ENCODE peak calls at places on chromosomes 13 and 19, in four cellular contexts. C is HepG2, I is HCT116, U is K562. P is an unnamed sample.

GRCh38 chr19:294341-294818 is 3.2 kb upstream of the PLPP2 start:
- DNase-seq in C (no peak), I (no peak), U (no peak), P (no peak)

GRCh38 chr19:41991025-41991424 is 3.0 kb downstream of the ATP1A3 start:
- DNase-seq in C (no peak), I (no peak), U (no peak), P (no peak)

GRCh38 chr19:47497073-47497766 is 13.2 kb upstream of the KPTN start:
- DNase-seq in C (no peak), I (no peak), U (peak; percentile 93), P (no peak)

GRCh38 chr13:23339225-23339624 is 94.3 kb downstream of the SACS start:
- DNase-seq in C (no peak), I (no peak), U (no peak), P (no peak)

GRCh38 chr13:102688306-102688973 is 6.4 kb downstream of the METTL21C start:
- DNase-seq in C (no peak), I (no peak), U (no peak), P (no peak)

GRCh38 chr19:16247353-16248182 is 49.9 kb downstream of the AP1M1 start:
- DNase-seq in C (peak; percentile 51), I (peak; percentile 68), U (peak; percentile 86), P (peak; percentile 28)

GRCh38 chr19:10510301-10510802 is 6.9 kb downstream of the S1PR5 start:
- DNase-seq in C (peak; percentile 25), I (no peak), U (peak; percentile 59), P (no peak)

GRCh38 chr13:72506706-72507105 is 220.7 kb downstream of the MZT1 start:
- DNase-seq in C (no peak), I (no peak), U (no peak), P (no peak)

GRCh38 chr13:83352391-83352790 is 529.9 kb downstream of the SLITRK1 start:
- DNase-seq in C (no peak), I (no peak), U (no peak), P (no peak)

GRCh38 chr19:10209305-10209704 is 14.6 kb upstream of the DNMT1 start:
- DNase-seq in C (no peak), I (no peak), U (no peak), P (no peak)

GRCh38 chr19:36748431-36749275 is 24.0 kb downstream of the ZNF850 start:
- DNase-seq in C (no peak), I (no peak), U (no peak), P (no peak)

GRCh38 chr13:27005556-27005955 is 166.1 kb downstream of the USP12 start:
- DNase-seq in C (no peak), I (no peak), U (no peak), P (no peak)

GRCh38 chr19:54896036-54896435 is 9.9 kb upstream of the NCR1 start:
- DNase-seq in C (no peak), I (no peak), U (peak; percentile 28), P (no peak)

GRCh38 chr13:109729031-109729870 is 57.1 kb downstream of the IRS2 start:
- DNase-seq in C (no peak), I (no peak), U (no peak), P (no peak)

GRCh38 chr19:39223703-39224279 is 19.7 kb upstream of the SYCN start:
- DNase-seq in C (no peak), I (no peak), U (peak; percentile 38), P (no peak)

GRCh38 chr13:79485014-79485441 is 4.1 kb downstream of the NDFIP2 start:
- DNase-seq in C (peak; percentile 70), I (no peak), U (no peak), P (no peak)

GRCh38 chr13:28040977-28041376 is 52.5 kb upstream of the URAD start:
- DNase-seq in C (no peak), I (no peak), U (no peak), P (no peak)

GRCh38 chr13:30690282-30691188 is 44.8 kb upstream of the ALOX5AP start:
- DNase-seq in C (no peak), I (no peak), U (peak; percentile 31), P (no peak)

GRCh38 chr13:39038569-39038898 is 278 bp downstream of the NHLRC3 start:
- DNase-seq in C (peak; percentile 17), I (no peak), U (peak; percentile 25), P (no peak)

GRCh38 chr13:48723168-48723567 is 69.4 kb downstream of the CYSLTR2 start:
- DNase-seq in C (no peak), I (no peak), U (no peak), P (no peak)

GRCh38 chr13:51714663-51715168 is 89.2 kb downstream of the DHRS12 start:
- DNase-seq in C (no peak), I (no peak), U (no peak), P (peak; percentile 78)
- TF ChIP-seq ATF3 in C (no peak), I (no peak), U (no peak), P (no peak)

GRCh38 chr19:18351544-18351943 is 11.1 kb downstream of the PGPEP1 start:
- DNase-seq in C (no peak), I (no peak), U (no peak), P (no peak)

GRCh38 chr19:18346091-18346490 is 5.7 kb downstream of the PGPEP1 start:
- DNase-seq in C (no peak), I (no peak), U (no peak), P (no peak)

GRCh38 chr19:18348171-18348570 is 7.8 kb downstream of the PGPEP1 start:
- DNase-seq in C (no peak), I (no peak), U (no peak), P (no peak)

GRCh38 chr19:18350490-18350889 is 10.1 kb downstream of the PGPEP1 start:
- DNase-seq in C (no peak), I (no peak), U (no peak), P (no peak)

GRCh38 chr19:18349524-18350128 is 9.2 kb downstream of the PGPEP1 start:
- DNase-seq in C (peak; percentile 40), I (no peak), U (peak; percentile 71), P (no peak)
- TF ChIP-seq ATF3 in C (no peak), I (no peak), U (no peak), P (no peak)

DNA sequence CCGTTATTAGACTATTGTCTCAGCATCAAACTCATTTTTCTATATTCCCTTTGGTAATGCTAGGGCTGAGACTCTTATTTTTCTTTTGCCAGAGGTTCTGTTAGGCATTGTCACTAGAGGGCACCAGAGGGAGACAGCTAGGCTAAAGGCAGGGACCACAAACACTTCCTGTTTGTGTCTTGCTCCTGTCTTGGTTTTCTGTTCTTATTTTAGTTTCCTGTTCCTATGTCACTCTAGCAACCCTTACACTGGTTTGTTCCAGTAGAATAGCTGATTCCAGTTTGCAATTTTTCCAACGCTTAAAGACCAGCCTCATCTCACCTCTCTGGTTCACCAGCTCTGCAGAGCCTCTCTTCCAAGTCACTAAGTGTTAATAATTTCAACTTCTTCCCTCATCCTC is 772.0 kb downstream of the DIAPH3 start:
- DNase-seq in C (peak; percentile 39), I (peak; percentile 16), U (peak; percentile 64), P (peak; percentile 45)
- TF ChIP-seq ATF3 in C (no peak), I (no peak), U (no peak), P (no peak)

GRCh38 chr13:74064805-74065204 is 69.4 kb downstream of the KLF12 start:
- DNase-seq in C (no peak), I (no peak), U (no peak), P (no peak)
- TF ChIP-seq ATF3 in C (no peak), I (no peak), U (no peak), P (no peak)

GRCh38 chr19:4456843-4457653 is 546 bp downstream of the UBXN6 start:
- DNase-seq in C (no peak), I (no peak), U (peak; percentile 71), P (no peak)
- TF ChIP-seq ATF3 in C (no peak), I (no peak), U (no peak), P (no peak)

GRCh38 chr19:33389574-33390119 is 16.1 kb downstream of the CEBPG start:
- DNase-seq in C (no peak), I (no peak), U (no peak), P (no peak)

GRCh38 chr19:33387351-33388230 is 14.1 kb downstream of the CEBPG start:
- DNase-seq in C (no peak), I (no peak), U (no peak), P (no peak)

GRCh38 chr19:33390120-33390907 is 16.8 kb downstream of the CEBPG start:
- DNase-seq in C (no peak), I (no peak), U (no peak), P (no peak)

GRCh38 chr19:33388231-33388816 is 14.8 kb downstream of the CEBPG start:
- DNase-seq in C (no peak), I (no peak), U (no peak), P (no peak)

DNA sequence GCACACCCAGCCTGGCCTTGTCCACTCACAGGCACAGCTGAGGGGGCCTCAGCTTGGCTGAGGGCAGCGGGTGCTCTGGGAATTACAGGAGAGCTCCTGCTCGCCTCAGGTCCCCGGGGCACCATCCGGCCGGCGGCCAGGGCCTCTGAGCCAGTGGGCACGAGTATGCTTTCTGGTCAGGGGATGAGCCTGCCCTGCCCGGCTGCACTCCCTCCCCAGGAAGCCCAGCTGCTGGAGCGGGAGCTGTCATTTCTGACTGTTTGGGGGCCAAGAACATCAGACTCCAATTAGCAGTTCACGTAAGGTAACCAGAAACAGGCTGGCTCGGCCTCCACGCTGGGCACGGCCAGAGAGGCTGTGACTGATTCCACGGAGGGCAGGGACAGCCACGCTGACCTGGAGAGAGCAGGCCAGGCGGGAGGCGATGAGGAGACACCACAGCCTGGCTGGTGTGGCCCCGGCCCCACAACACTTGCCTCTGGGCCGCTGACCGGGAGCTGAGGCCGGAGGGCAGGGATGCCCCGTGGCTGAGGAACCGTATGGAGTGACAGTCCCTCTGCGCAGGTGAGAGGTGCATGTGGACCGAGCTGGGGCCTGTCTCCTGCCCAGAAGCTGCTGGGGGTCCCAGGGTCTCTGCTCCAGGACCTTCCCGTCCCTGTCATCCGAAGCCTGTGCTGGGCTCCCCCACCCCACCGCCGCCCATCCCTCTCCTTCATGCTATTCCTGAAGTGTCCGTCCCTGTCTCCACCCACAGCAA is 15.5 kb downstream of the CEBPG start:
- DNase-seq in C (no peak), I (no peak), U (no peak), P (no peak)
- TF ChIP-seq ATF3 in C (no peak), I (no peak), U (no peak), P (no peak)

DNA sequence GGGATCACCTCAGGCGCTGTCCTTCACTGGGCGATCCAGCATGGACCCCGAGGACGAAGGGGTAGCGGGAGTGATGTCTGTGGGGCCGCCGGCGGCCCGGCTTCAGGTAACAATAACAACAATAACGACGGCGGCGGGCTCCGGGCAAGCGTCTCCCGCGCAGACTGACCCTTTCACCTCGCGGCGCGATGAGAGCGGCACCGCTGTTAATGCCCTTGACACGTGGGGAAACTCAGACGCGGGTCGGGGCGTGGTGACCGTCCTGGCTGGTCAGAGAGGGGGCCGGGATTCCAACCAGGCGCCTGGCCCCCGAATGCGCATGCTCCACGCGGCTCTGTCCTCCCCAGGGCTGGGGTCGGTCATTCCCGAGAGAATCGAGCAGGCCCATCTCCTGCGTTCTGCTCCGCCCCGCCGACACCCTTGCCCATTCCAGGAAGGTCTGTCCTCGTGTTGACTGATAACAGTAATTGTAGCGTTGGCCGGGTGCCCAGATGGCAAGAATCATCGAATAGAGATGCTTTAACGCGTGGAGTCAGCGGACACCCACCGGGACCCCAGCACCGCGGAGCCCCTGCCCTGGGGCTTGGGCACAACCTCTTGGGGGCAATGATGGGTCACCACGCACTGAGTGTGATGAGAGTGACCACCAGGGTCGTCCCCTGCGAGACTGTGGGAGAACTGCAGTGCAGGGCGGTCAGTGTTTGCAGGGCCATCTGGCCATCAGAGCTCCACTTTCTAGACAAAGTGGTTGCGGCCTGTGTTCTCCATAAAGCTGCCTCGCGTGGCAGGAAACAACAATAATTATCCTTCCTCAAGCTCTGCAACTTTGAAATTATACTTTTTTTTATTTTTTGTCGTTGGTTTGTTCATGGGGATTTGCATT is 528 bp downstream of the ZNF8 start:
- DNase-seq in C (peak; percentile 62), I (no peak), U (peak; percentile 87), P (no peak)
- TF ChIP-seq ATF3 in C (no peak), I (no peak), U (no peak), P (no peak)

P was measured in GM12878.